ENCODE peak calls at places on chromosomes 5 and 9, in ten cellular contexts. C, A, E, G, F, I, H, Q, J and Y are unnamed samples.

GRCh38 chr9:125549465-125550215 is 157.4 kb downstream of the MAPKAP1 start:
- DNase-seq in A (no peak), G (no peak), F (no peak), C (no peak), J (peak), Q (no peak), E (peak), I (no peak), H (no peak), Y (no peak)

GRCh38 chr9:136339173-136339957 is 12.0 kb downstream of the GPSM1 start:
- DNase-seq in Q (no peak), A (peak), J (peak), H (peak), F (no peak), C (peak), G (peak), I (peak), E (peak), Y (no peak)

GRCh38 chr9:132977626-132978450 is 656 bp upstream of the GFI1B start:
- DNase-seq in C (peak), A (peak), J (peak), H (peak), F (peak), I (peak), Q (peak), E (peak), G (peak), Y (peak)

GRCh38 chr5:131795879-131796792 is 681 bp downstream of the FNIP1 start:
- DNase-seq in Q (peak), C (peak), F (peak), E (peak), H (peak), J (peak), I (peak), A (peak), G (peak), Y (peak)

GRCh38 chr9:2055203-2055658 is 40.1 kb downstream of the SMARCA2 start:
- DNase-seq in J (no peak), E (peak), F (no peak), G (no peak), H (no peak), I (no peak), A (peak), Q (no peak), C (no peak), Y (no peak)

GRCh38 chr9:73529666-73530065 is 378.0 kb downstream of the ANXA1 start:
- DNase-seq in E (no peak), A (no peak), H (no peak), F (no peak), J (no peak), Q (no peak), C (no peak), I (no peak), G (no peak), Y (no peak)

GRCh38 chr5:98793223-98793622 is 19.8 kb downstream of the RGMB start:
- DNase-seq in I (no peak), C (no peak), E (no peak), F (no peak), J (no peak), A (no peak), H (no peak), Q (no peak), G (no peak), Y (no peak)

GRCh38 chr9:109481747-109482325 is 16.3 kb downstream of the PTPN3 start:
- DNase-seq in H (no peak), A (no peak), Q (no peak), J (no peak), C (no peak), F (no peak), G (no peak), E (no peak), I (no peak), Y (no peak)

GRCh38 chr9:16735000-16735399 is 135.5 kb downstream of the BNC2 start:
- DNase-seq in E (no peak), G (no peak), I (no peak), A (no peak), H (no peak), F (no peak), C (no peak), J (no peak), Q (no peak), Y (no peak)

GRCh38 chr5:1554410-1554967 is 30.7 kb upstream of the LPCAT1 start:
- DNase-seq in H (no peak), A (no peak), Q (no peak), C (peak), F (no peak), G (no peak), I (no peak), E (no peak), J (no peak), Y (no peak)

GRCh38 chr5:106094128-106094726 is 1576.5 kb downstream of the EFNA5 start:
- DNase-seq in C (no peak), A (peak), G (no peak), I (no peak), F (no peak), Q (no peak), E (peak), J (no peak), H (no peak), Y (no peak)

GRCh38 chr9:127942152-127943010 is 4.7 kb upstream of the DPM2 start:
- DNase-seq in I (peak), Q (no peak), A (peak), F (no peak), J (peak), G (no peak), H (peak), C (peak), E (peak), Y (peak)

GRCh38 chr5:78577051-78577807 is 71.3 kb downstream of the LHFPL2 start:
- DNase-seq in E (peak), I (no peak), H (no peak), F (no peak), C (no peak), A (no peak), Q (no peak), G (no peak), J (no peak), Y (no peak)

GRCh38 chr9:132514821-132515220 is 67.6 kb upstream of the BARHL1 start:
- DNase-seq in E (no peak), A (no peak), I (no peak), Q (no peak), J (no peak), G (no peak), C (no peak), H (no peak), F (no peak), Y (no peak)

GRCh38 chr5:1792842-1793266 is 6.8 kb downstream of the MRPL36 start:
- DNase-seq in G (peak), A (peak), F (peak), C (no peak), E (peak), H (no peak), Q (peak), J (peak), I (peak), Y (peak)

GRCh38 chr5:73682176-73682575 is 56.2 kb downstream of the ARHGEF28 start:
- DNase-seq in J (no peak), I (no peak), C (no peak), H (no peak), G (no peak), F (no peak), E (peak), Q (no peak), A (no peak), Y (no peak)